ENCODE peak calls at places on chromosomes 2 and 18, in ten cellular contexts. One of them, this sample, is unnamed.

GRCh38 chr2:125167820-125168219 is 1142.7 kb downstream of the CNTNAP5 start:
- DNase-seq in GM12865: no peak
- DNase-seq in CD4-positive, alpha-beta T cell: no peak
- DNase-seq in GM23338: no peak
- DNase-seq in CD8-positive, alpha-beta T cell: no peak
- DNase-seq in choroid plexus epithelial cell: peak
- DNase-seq in brain microvascular endothelial cell: peak
- DNase-seq in HCT116: no peak
- DNase-seq in endothelial cell of umbilical vein: no peak
- DNase-seq in GM10248: no peak
- DNase-seq in this sample: no peak

GRCh38 chr18:49949991-49950395 is 136.7 kb upstream of the ACAA2 start:
- DNase-seq in brain microvascular endothelial cell: no peak
- DNase-seq in CD8-positive, alpha-beta T cell: no peak
- DNase-seq in HCT116: no peak
- DNase-seq in GM23338: no peak
- DNase-seq in endothelial cell of umbilical vein: no peak
- DNase-seq in GM12865: no peak
- DNase-seq in CD4-positive, alpha-beta T cell: no peak
- DNase-seq in choroid plexus epithelial cell: no peak
- DNase-seq in GM10248: no peak
- DNase-seq in this sample: no peak

GRCh38 chr18:67151366-67151765 is 365.2 kb downstream of the DSEL start:
- DNase-seq in choroid plexus epithelial cell: no peak
- DNase-seq in GM10248: no peak
- DNase-seq in GM12865: no peak
- DNase-seq in CD8-positive, alpha-beta T cell: no peak
- DNase-seq in endothelial cell of umbilical vein: no peak
- DNase-seq in HCT116: no peak
- DNase-seq in CD4-positive, alpha-beta T cell: no peak
- DNase-seq in GM23338: peak
- DNase-seq in brain microvascular endothelial cell: no peak
- DNase-seq in this sample: no peak

GRCh38 chr18:45792551-45793294 is 32.8 kb upstream of the SIGLEC15 start:
- DNase-seq in GM12865: peak
- DNase-seq in HCT116: no peak
- DNase-seq in CD4-positive, alpha-beta T cell: no peak
- DNase-seq in GM23338: no peak
- DNase-seq in choroid plexus epithelial cell: no peak
- DNase-seq in CD8-positive, alpha-beta T cell: no peak
- DNase-seq in GM10248: no peak
- DNase-seq in endothelial cell of umbilical vein: no peak
- DNase-seq in brain microvascular endothelial cell: no peak
- DNase-seq in this sample: no peak

GRCh38 chr2:58539973-58540372 is 298.8 kb upstream of the FANCL start:
- DNase-seq in GM12865: no peak
- DNase-seq in CD4-positive, alpha-beta T cell: no peak
- DNase-seq in CD8-positive, alpha-beta T cell: no peak
- DNase-seq in HCT116: no peak
- DNase-seq in endothelial cell of umbilical vein: no peak
- DNase-seq in GM10248: no peak
- DNase-seq in GM23338: peak
- DNase-seq in brain microvascular endothelial cell: no peak
- DNase-seq in choroid plexus epithelial cell: peak
- DNase-seq in this sample: no peak

GRCh38 chr2:234025475-234025874 is 25.0 kb upstream of the SPP2 start:
- DNase-seq in endothelial cell of umbilical vein: no peak
- DNase-seq in GM12865: peak
- DNase-seq in CD8-positive, alpha-beta T cell: no peak
- DNase-seq in HCT116: no peak
- DNase-seq in CD4-positive, alpha-beta T cell: no peak
- DNase-seq in choroid plexus epithelial cell: peak
- DNase-seq in brain microvascular endothelial cell: no peak
- DNase-seq in GM23338: no peak
- DNase-seq in GM10248: peak
- DNase-seq in this sample: no peak

GRCh38 chr2:168008796-168009195 is 238.6 kb downstream of the STK39 start:
- DNase-seq in CD8-positive, alpha-beta T cell: no peak
- DNase-seq in brain microvascular endothelial cell: no peak
- DNase-seq in CD4-positive, alpha-beta T cell: no peak
- DNase-seq in GM12865: no peak
- DNase-seq in GM23338: no peak
- DNase-seq in HCT116: no peak
- DNase-seq in endothelial cell of umbilical vein: no peak
- DNase-seq in choroid plexus epithelial cell: no peak
- DNase-seq in GM10248: no peak
- DNase-seq in this sample: no peak

GRCh38 chr2:217797661-217798069 is 205.1 kb downstream of the TNS1 start:
- DNase-seq in GM10248: no peak
- DNase-seq in CD4-positive, alpha-beta T cell: no peak
- DNase-seq in brain microvascular endothelial cell: no peak
- DNase-seq in CD8-positive, alpha-beta T cell: no peak
- DNase-seq in endothelial cell of umbilical vein: no peak
- DNase-seq in GM12865: no peak
- DNase-seq in choroid plexus epithelial cell: no peak
- DNase-seq in HCT116: no peak
- DNase-seq in GM23338: no peak
- DNase-seq in this sample: peak

GRCh38 chr2:39325966-39326365 is 82.2 kb upstream of the CDKL4 start:
- DNase-seq in choroid plexus epithelial cell: peak
- DNase-seq in GM23338: no peak
- DNase-seq in HCT116: no peak
- DNase-seq in endothelial cell of umbilical vein: no peak
- DNase-seq in CD8-positive, alpha-beta T cell: no peak
- DNase-seq in CD4-positive, alpha-beta T cell: no peak
- DNase-seq in brain microvascular endothelial cell: peak
- DNase-seq in GM10248: no peak
- DNase-seq in GM12865: no peak
- DNase-seq in this sample: no peak

GRCh38 chr2:155080394-155080793 is 381.9 kb downstream of the KCNJ3 start:
- DNase-seq in CD4-positive, alpha-beta T cell: no peak
- DNase-seq in HCT116: no peak
- DNase-seq in GM10248: no peak
- DNase-seq in choroid plexus epithelial cell: no peak
- DNase-seq in GM23338: no peak
- DNase-seq in CD8-positive, alpha-beta T cell: no peak
- DNase-seq in brain microvascular endothelial cell: no peak
- DNase-seq in endothelial cell of umbilical vein: no peak
- DNase-seq in GM12865: no peak
- DNase-seq in this sample: no peak
- TF ChIP-seq CTCF in CD4-positive, alpha-beta T cell: no peak
- TF ChIP-seq CTCF in HCT116: no peak
- TF ChIP-seq CTCF in GM10248: no peak
- TF ChIP-seq CTCF in choroid plexus epithelial cell: no peak
- TF ChIP-seq CTCF in GM23338: no peak
- TF ChIP-seq CTCF in CD8-positive, alpha-beta T cell: no peak
- TF ChIP-seq CTCF in brain microvascular endothelial cell: no peak
- TF ChIP-seq CTCF in endothelial cell of umbilical vein: no peak
- TF ChIP-seq CTCF in GM12865: no peak
- TF ChIP-seq CTCF in this sample: no peak

GRCh38 chr2:206783718-206784117 is 18.3 kb downstream of the FASTKD2 start:
- DNase-seq in endothelial cell of umbilical vein: no peak
- DNase-seq in GM12865: peak
- DNase-seq in GM10248: no peak
- DNase-seq in GM23338: peak
- DNase-seq in CD4-positive, alpha-beta T cell: no peak
- DNase-seq in brain microvascular endothelial cell: no peak
- DNase-seq in CD8-positive, alpha-beta T cell: no peak
- DNase-seq in HCT116: no peak
- DNase-seq in choroid plexus epithelial cell: peak
- DNase-seq in this sample: no peak
- TF ChIP-seq CTCF in endothelial cell of umbilical vein: peak
- TF ChIP-seq CTCF in GM12865: peak
- TF ChIP-seq CTCF in GM10248: peak
- TF ChIP-seq CTCF in GM23338: peak
- TF ChIP-seq CTCF in CD4-positive, alpha-beta T cell: peak
- TF ChIP-seq CTCF in brain microvascular endothelial cell: peak
- TF ChIP-seq CTCF in CD8-positive, alpha-beta T cell: no peak
- TF ChIP-seq CTCF in HCT116: peak
- TF ChIP-seq CTCF in choroid plexus epithelial cell: peak
- TF ChIP-seq CTCF in this sample: peak

DNA sequence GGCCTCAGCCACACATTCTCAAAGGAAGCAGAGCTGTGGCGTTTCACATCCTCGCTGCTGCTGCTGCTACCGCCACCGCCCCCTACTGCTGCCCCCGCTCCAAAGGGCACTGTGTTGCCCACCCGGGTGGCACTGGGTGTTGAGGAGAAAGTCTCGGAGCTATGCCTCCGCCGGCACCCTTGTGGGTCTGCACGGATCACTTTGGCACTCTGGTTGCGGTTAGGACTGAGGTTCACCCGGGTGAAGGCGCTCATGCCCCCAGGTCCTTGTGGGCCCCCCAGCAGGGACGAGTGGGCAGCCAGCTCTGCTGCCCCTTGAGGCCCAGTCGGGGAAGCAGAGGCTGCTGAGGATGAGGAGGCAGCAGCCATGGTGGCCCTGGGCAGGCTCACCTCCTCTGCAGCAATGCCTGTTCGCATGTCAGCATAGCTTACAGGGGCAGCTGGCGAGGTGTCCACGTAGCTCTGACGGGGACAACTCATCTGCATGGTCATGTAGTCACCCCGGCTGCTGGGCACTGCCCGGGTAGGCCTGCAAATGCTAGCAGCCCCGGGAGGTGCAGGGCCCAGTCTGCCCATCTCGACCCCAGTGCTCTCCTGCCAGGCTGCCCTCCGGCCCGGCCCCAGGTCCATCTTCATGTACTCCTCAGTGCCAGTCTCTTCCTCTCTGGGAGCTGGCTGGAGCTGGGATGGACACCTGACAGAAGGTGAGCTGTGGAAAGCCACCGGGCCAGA is 4.2 kb downstream of the IRS1 start:
- DNase-seq in GM12865: no peak
- DNase-seq in GM10248: no peak
- DNase-seq in choroid plexus epithelial cell: peak
- DNase-seq in HCT116: no peak
- DNase-seq in brain microvascular endothelial cell: no peak
- DNase-seq in CD8-positive, alpha-beta T cell: no peak
- DNase-seq in GM23338: no peak
- DNase-seq in CD4-positive, alpha-beta T cell: no peak
- DNase-seq in endothelial cell of umbilical vein: no peak
- DNase-seq in this sample: peak
- TF ChIP-seq CTCF in GM12865: no peak
- TF ChIP-seq CTCF in GM10248: no peak
- TF ChIP-seq CTCF in choroid plexus epithelial cell: peak
- TF ChIP-seq CTCF in HCT116: no peak
- TF ChIP-seq CTCF in brain microvascular endothelial cell: peak
- TF ChIP-seq CTCF in CD8-positive, alpha-beta T cell: no peak
- TF ChIP-seq CTCF in GM23338: peak
- TF ChIP-seq CTCF in CD4-positive, alpha-beta T cell: no peak
- TF ChIP-seq CTCF in endothelial cell of umbilical vein: no peak
- TF ChIP-seq CTCF in this sample: peak

DNA sequence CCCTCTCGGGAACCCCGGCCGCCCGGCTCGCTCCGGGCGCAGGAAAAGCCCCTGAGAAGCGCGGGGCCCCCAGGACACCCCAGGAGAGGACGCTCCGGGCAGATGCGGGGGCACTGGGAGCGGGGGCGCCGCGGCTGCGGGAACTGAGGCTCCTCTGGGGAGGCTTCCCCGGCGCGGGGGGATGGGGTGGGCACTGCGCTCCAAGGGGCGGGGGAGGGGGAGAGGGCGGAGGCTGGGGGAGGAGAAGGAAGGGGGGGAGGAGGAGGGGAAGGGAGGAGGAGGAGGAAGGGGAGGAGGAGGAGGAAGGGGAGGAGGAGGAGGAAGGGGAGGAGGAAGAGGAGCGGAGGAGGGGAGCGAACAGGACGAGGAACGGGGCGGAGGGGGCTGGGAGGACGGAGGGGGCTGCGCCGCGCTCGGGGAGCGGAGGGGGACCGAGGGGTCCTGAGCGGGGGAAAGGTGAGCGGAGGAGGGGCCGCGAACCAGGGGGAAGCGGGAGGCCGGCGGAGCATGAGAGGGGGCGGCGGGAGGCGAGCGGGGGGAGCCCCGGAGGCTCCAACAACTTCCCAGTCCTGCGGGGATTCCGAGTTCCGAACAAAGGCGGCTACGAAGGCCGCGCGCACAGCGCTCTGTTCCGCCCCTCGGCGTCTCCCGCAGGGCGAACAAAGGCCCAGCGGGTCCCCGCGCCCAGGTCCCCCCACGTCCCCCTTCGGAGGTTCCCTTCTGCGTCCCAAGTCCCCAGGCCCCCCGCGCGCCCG is 742 bp downstream of the PXDN start:
- DNase-seq in GM23338: peak
- DNase-seq in endothelial cell of umbilical vein: peak
- DNase-seq in HCT116: no peak
- DNase-seq in choroid plexus epithelial cell: peak
- DNase-seq in CD4-positive, alpha-beta T cell: no peak
- DNase-seq in GM10248: no peak
- DNase-seq in CD8-positive, alpha-beta T cell: no peak
- DNase-seq in brain microvascular endothelial cell: no peak
- DNase-seq in GM12865: no peak
- DNase-seq in this sample: peak
- TF ChIP-seq CTCF in GM23338: no peak
- TF ChIP-seq CTCF in endothelial cell of umbilical vein: no peak
- TF ChIP-seq CTCF in HCT116: no peak
- TF ChIP-seq CTCF in choroid plexus epithelial cell: no peak
- TF ChIP-seq CTCF in CD4-positive, alpha-beta T cell: no peak
- TF ChIP-seq CTCF in GM10248: no peak
- TF ChIP-seq CTCF in CD8-positive, alpha-beta T cell: no peak
- TF ChIP-seq CTCF in brain microvascular endothelial cell: no peak
- TF ChIP-seq CTCF in GM12865: no peak
- TF ChIP-seq CTCF in this sample: no peak

GRCh38 chr2:74474899-74475298 is 2.4 kb upstream of the MRPL53 start:
- DNase-seq in brain microvascular endothelial cell: no peak
- DNase-seq in HCT116: no peak
- DNase-seq in GM23338: peak
- DNase-seq in GM10248: no peak
- DNase-seq in CD4-positive, alpha-beta T cell: no peak
- DNase-seq in CD8-positive, alpha-beta T cell: no peak
- DNase-seq in choroid plexus epithelial cell: no peak
- DNase-seq in GM12865: no peak
- DNase-seq in endothelial cell of umbilical vein: no peak
- DNase-seq in this sample: no peak
- TF ChIP-seq CTCF in brain microvascular endothelial cell: peak
- TF ChIP-seq CTCF in HCT116: peak
- TF ChIP-seq CTCF in GM23338: peak
- TF ChIP-seq CTCF in GM10248: peak
- TF ChIP-seq CTCF in CD4-positive, alpha-beta T cell: no peak
- TF ChIP-seq CTCF in CD8-positive, alpha-beta T cell: no peak
- TF ChIP-seq CTCF in choroid plexus epithelial cell: peak
- TF ChIP-seq CTCF in GM12865: peak
- TF ChIP-seq CTCF in endothelial cell of umbilical vein: peak
- TF ChIP-seq CTCF in this sample: peak

GRCh38 chr2:86035883-86036789 is 69.5 kb downstream of the POLR1A start:
- DNase-seq in CD8-positive, alpha-beta T cell: peak
- DNase-seq in GM12865: peak
- DNase-seq in HCT116: no peak
- DNase-seq in endothelial cell of umbilical vein: peak
- DNase-seq in choroid plexus epithelial cell: peak
- DNase-seq in GM23338: peak
- DNase-seq in CD4-positive, alpha-beta T cell: peak
- DNase-seq in brain microvascular endothelial cell: peak
- DNase-seq in GM10248: peak
- DNase-seq in this sample: peak
- TF ChIP-seq CTCF in CD8-positive, alpha-beta T cell: peak
- TF ChIP-seq CTCF in GM12865: peak
- TF ChIP-seq CTCF in HCT116: no peak
- TF ChIP-seq CTCF in endothelial cell of umbilical vein: peak
- TF ChIP-seq CTCF in choroid plexus epithelial cell: peak
- TF ChIP-seq CTCF in GM23338: no peak
- TF ChIP-seq CTCF in CD4-positive, alpha-beta T cell: peak
- TF ChIP-seq CTCF in brain microvascular endothelial cell: peak
- TF ChIP-seq CTCF in GM10248: peak
- TF ChIP-seq CTCF in this sample: no peak

GRCh38 chr2:160269803-160270570 is 69.9 kb upstream of the ITGB6 start:
- DNase-seq in brain microvascular endothelial cell: peak
- DNase-seq in CD4-positive, alpha-beta T cell: peak
- DNase-seq in GM10248: peak
- DNase-seq in CD8-positive, alpha-beta T cell: peak
- DNase-seq in HCT116: peak
- DNase-seq in GM23338: peak
- DNase-seq in choroid plexus epithelial cell: peak
- DNase-seq in endothelial cell of umbilical vein: peak
- DNase-seq in GM12865: peak
- DNase-seq in this sample: peak
- TF ChIP-seq CTCF in brain microvascular endothelial cell: peak
- TF ChIP-seq CTCF in CD4-positive, alpha-beta T cell: peak
- TF ChIP-seq CTCF in GM10248: peak
- TF ChIP-seq CTCF in CD8-positive, alpha-beta T cell: peak
- TF ChIP-seq CTCF in HCT116: peak
- TF ChIP-seq CTCF in GM23338: peak
- TF ChIP-seq CTCF in choroid plexus epithelial cell: peak
- TF ChIP-seq CTCF in endothelial cell of umbilical vein: peak
- TF ChIP-seq CTCF in GM12865: peak
- TF ChIP-seq CTCF in this sample: peak